ENCODE peak calls at places on chromosomes 4 and X, in five cellular contexts. J is A673, P is ovary, U is astrocyte of the spinal cord, V is pancreas. G is an unnamed sample.

GRCh38 chrX:124010157-124010556 is 48.7 kb downstream of the STAG2 start:
- DNase-seq in J (no peak), P (no peak), U (no peak), V (no peak), G (no peak)

GRCh38 chr4:88458091-88458740 is 1.3 kb downstream of the HERC5 start:
- DNase-seq in J (no peak), P (no peak), U (peak), V (no peak), G (no peak)

GRCh38 chrX:24464836-24465523 is at the start of gene PDK3:
- DNase-seq in J (peak), P (peak), U (peak), V (peak), G (peak)

GRCh38 chr4:158895797-158896442 is 127.1 kb downstream of the FNIP2 start:
- DNase-seq in J (peak), P (no peak), U (no peak), V (no peak), G (no peak)

GRCh38 chr4:24876431-24876830 is 36.4 kb downstream of the CCDC149 start:
- DNase-seq in J (no peak), P (no peak), U (no peak), V (no peak), G (no peak)

GRCh38 chrX:23235051-23235450 is 99.6 kb upstream of the PTCHD1 start:
- DNase-seq in J (no peak), P (no peak), U (no peak), V (no peak), G (no peak)

GRCh38 chr4:103162176-103162575 is 36.0 kb downstream of the CENPE start:
- DNase-seq in J (no peak), P (no peak), U (no peak), V (no peak), G (no peak)

GRCh38 chrX:48957827-48958634 is 624 bp upstream of the OTUD5 start:
- DNase-seq in J (peak), P (peak), U (peak), V (peak), G (peak)

GRCh38 chrX:36978886-36979285 is 29.3 kb upstream of the FAM47C start:
- DNase-seq in J (no peak), P (no peak), U (peak), V (no peak), G (no peak)

GRCh38 chr4:173507471-173508385 is 22.3 kb downstream of the HAND2 start:
- DNase-seq in J (no peak), P (no peak), U (no peak), V (no peak), G (no peak)

GRCh38 chrX:149830192-149830873 is 48.6 kb downstream of the MAGEA9 start:
- DNase-seq in J (peak), P (peak), U (peak), V (no peak), G (no peak)

GRCh38 chr4:153616005-153616555 is 68.0 kb upstream of the TLR2 start:
- DNase-seq in J (no peak), P (no peak), U (no peak), V (no peak), G (no peak)

GRCh38 chrX:20252392-20253231 is 14.1 kb downstream of the RPS6KA3 start:
- DNase-seq in J (peak), P (no peak), U (peak), V (peak), G (peak)

GRCh38 chr4:38531126-38531737 is 132.8 kb upstream of the KLF3 start:
- DNase-seq in J (peak), P (no peak), U (peak), V (no peak), G (no peak)

GRCh38 chrX:39855748-39856129 is 242.0 kb downstream of the BCOR start:
- DNase-seq in J (peak), P (no peak), U (no peak), V (no peak), G (no peak)

GRCh38 chr4:88757067-88757466 is 59.4 kb upstream of the NAP1L5 start:
- DNase-seq in J (no peak), P (no peak), U (no peak), V (no peak), G (no peak)

GRCh38 chr4:19936471-19936870 is 315.2 kb upstream of the SLIT2 start:
- DNase-seq in J (no peak), P (no peak), U (peak), V (no peak), G (no peak)

GRCh38 chr4:143336828-143337599 is at the start of gene GAB1:
- DNase-seq in J (peak), P (peak), U (peak), V (no peak), G (peak)

GRCh38 chr4:139955600-139955999 is 198.4 kb downstream of the MAML3 start:
- DNase-seq in J (no peak), P (no peak), U (no peak), V (no peak), G (no peak)

GRCh38 chr4:189177130-189177529 is 763.5 kb upstream of the FRG1 start:
- DNase-seq in J (no peak), P (no peak), U (no peak), V (no peak), G (no peak)

GRCh38 chrX:119455264-119455663 is 13.0 kb upstream of the SLC25A5 start:
- DNase-seq in J (no peak), P (no peak), U (no peak), V (no peak), G (no peak)

GRCh38 chr4:185774815-185775684 is 36.9 kb downstream of the SORBS2 start:
- DNase-seq in J (no peak), P (no peak), U (peak), V (peak), G (no peak)

GRCh38 chr4:80197601-80198444 is 520 bp downstream of the PRDM8 start:
- DNase-seq in J (no peak), P (peak), U (no peak), V (no peak), G (no peak)

GRCh38 chr4:51851090-51851936 is 8.4 kb downstream of the DCUN1D4 start:
- DNase-seq in J (no peak), P (no peak), U (no peak), V (no peak), G (no peak)

GRCh38 chrX:38221391-38221929 is 789 bp upstream of the SRPX start:
- DNase-seq in J (no peak), P (no peak), U (no peak), V (no peak), G (no peak)

GRCh38 chr4:16082424-16083216 is 1.2 kb downstream of the PROM1 start:
- DNase-seq in J (peak), P (peak), U (no peak), V (peak), G (no peak)
- H3K4me3 ChIP-seq in J (peak), P (peak), U (peak), V (peak), G (peak)

GRCh38 chrX:41001327-41001726 is 83.9 kb upstream of the USP9X start:
- DNase-seq in J (no peak), P (no peak), U (no peak), V (no peak), G (no peak)

GRCh38 chrX:41002021-41002420 is 83.2 kb upstream of the USP9X start:
- DNase-seq in J (no peak), P (no peak), U (no peak), V (no peak), G (no peak)

GRCh38 chrX:40998123-40998522 is 87.1 kb upstream of the USP9X start:
- DNase-seq in J (no peak), P (no peak), U (no peak), V (no peak), G (no peak)

GRCh38 chrX:40996886-40997530 is 88.2 kb upstream of the USP9X start:
- DNase-seq in J (peak), P (no peak), U (peak), V (no peak), G (no peak)
- H3K4me3 ChIP-seq in J (peak), P (no peak), U (peak), V (no peak), G (no peak)

DNA sequence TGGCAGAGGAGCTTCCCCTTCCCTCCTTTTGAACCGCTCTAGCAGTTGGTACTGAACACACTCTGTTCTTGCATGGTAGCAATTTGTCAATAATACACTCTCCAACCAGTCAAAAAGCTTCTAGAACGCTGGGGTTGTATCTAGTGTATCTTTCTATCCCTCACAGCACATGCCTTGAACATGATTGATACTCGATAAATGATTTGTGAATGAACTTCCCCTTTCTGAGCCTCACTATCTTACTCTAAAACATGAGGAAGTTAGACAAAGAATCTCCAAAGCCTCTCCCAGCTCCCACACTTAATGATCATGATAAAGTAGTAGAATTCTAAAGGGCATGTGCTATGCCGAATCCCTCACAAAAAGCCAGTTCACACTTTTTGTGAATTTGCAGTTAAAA is 64.4 kb downstream of the DLG3 start:
- DNase-seq in J (no peak), P (no peak), U (no peak), V (no peak), G (no peak)
- H3K4me3 ChIP-seq in J (no peak), P (no peak), U (no peak), V (no peak), G (no peak)

GRCh38 chr4:113958766-113959540 is 20.5 kb downstream of the ARSJ start:
- DNase-seq in J (peak), P (no peak), U (peak), V (no peak), G (no peak)
- H3K4me3 ChIP-seq in J (peak), P (no peak), U (no peak), V (no peak), G (no peak)

GRCh38 chrX:66164470-66164869 is 423 bp downstream of the HEPH start:
- DNase-seq in J (no peak), P (no peak), U (no peak), V (no peak), G (no peak)
- H3K4me3 ChIP-seq in J (no peak), P (peak), U (peak), V (no peak), G (peak)

DNA sequence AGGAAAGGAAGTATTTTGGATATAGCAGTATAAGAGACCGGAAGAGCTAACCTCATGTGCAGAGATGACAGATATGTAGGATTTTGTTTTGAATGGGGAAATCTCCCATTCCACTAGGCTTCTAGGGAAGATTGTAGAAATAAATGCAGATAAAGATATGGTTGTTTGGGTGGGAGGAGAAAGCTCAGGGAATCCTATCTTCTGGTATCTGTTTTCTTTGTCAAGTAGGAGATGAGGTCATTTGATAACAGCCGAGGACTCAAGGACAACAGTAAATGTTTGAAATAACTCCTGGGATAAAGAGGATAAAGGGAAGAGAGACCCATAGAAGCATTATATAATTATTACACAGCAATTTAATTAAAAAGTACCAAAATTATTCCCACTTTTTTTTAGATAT is 24.7 kb upstream of the ZMAT1 start:
- DNase-seq in J (no peak), P (no peak), U (no peak), V (no peak), G (no peak)
- H3K4me3 ChIP-seq in J (no peak), P (no peak), U (no peak), V (no peak), G (no peak)

GRCh38 chr4:78553526-78554060 is 2.0 kb downstream of the ANXA3 start:
- DNase-seq in J (no peak), P (no peak), U (no peak), V (no peak), G (no peak)
- H3K4me3 ChIP-seq in J (no peak), P (no peak), U (no peak), V (no peak), G (peak)